ENCODE peak calls at places on chromosomes 11 and 22, in six cellular contexts. K is AG09319; D is PC-3; A is CD8-positive, alpha-beta T cell; V is lower lobe of right lung; O is neural progenitor cell. F is an unnamed sample.

GRCh38 chr11:104462346-104462745 is 298.4 kb upstream of the PDGFD start:
- DNase-seq in K (peak), D (peak), A (no peak), V (no peak), O (no peak), F (no peak)

GRCh38 chr22:47568700-47569099 is 806.2 kb downstream of the TBC1D22A start:
- DNase-seq in K (no peak), D (no peak), A (peak), V (no peak), O (no peak), F (no peak)

GRCh38 chr11:27582686-27583085 is 76.1 kb upstream of the LIN7C start:
- DNase-seq in K (no peak), D (no peak), A (no peak), V (no peak), O (no peak), F (no peak)

GRCh38 chr11:26806209-26806608 is 84.3 kb upstream of the SLC5A12 start:
- DNase-seq in K (no peak), D (no peak), A (no peak), V (no peak), O (no peak), F (peak)

GRCh38 chr22:44441401-44442185 is 56.4 kb downstream of the RTL6 start:
- DNase-seq in K (no peak), D (no peak), A (no peak), V (no peak), O (no peak), F (no peak)

GRCh38 chr11:31802990-31803812 is 7.9 kb downstream of the PAX6 start:
- DNase-seq in K (no peak), D (no peak), A (peak), V (no peak), O (peak), F (no peak)

GRCh38 chr22:41540006-41540315 is 4.3 kb downstream of the POLR3H start:
- DNase-seq in K (no peak), D (no peak), A (no peak), V (no peak), O (no peak), F (no peak)

GRCh38 chr22:47593911-47594311 is 831.5 kb downstream of the TBC1D22A start:
- DNase-seq in K (no peak), D (no peak), A (peak), V (no peak), O (no peak), F (no peak)

GRCh38 chr22:19037282-19038163 is 84.7 kb downstream of the DGCR2 start:
- DNase-seq in K (no peak), D (no peak), A (no peak), V (peak), O (no peak), F (no peak)

GRCh38 chr11:11620251-11620965 is 1.4 kb downstream of the GALNT18 start:
- DNase-seq in K (no peak), D (peak), A (no peak), V (peak), O (peak), F (no peak)

GRCh38 chr11:63508745-63509144 is 2.9 kb downstream of the LGALS12 start:
- DNase-seq in K (no peak), D (no peak), A (no peak), V (no peak), O (no peak), F (no peak)

GRCh38 chr11:63510360-63511130 is 4.7 kb downstream of the LGALS12 start:
- DNase-seq in K (peak), D (no peak), A (no peak), V (peak), O (peak), F (no peak)

GRCh38 chr11:63505857-63506528 is at the start of gene LGALS12:
- DNase-seq in K (no peak), D (no peak), A (no peak), V (peak), O (no peak), F (no peak)

GRCh38 chr11:63504933-63505586 is 824 bp upstream of the LGALS12 start:
- DNase-seq in K (no peak), D (no peak), A (no peak), V (no peak), O (no peak), F (no peak)

GRCh38 chr11:63508009-63508408 is 2.1 kb downstream of the LGALS12 start:
- DNase-seq in K (no peak), D (peak), A (no peak), V (no peak), O (peak), F (no peak)
- TF ChIP-seq CTCF in K (peak), D (peak), A (no peak), V (peak), O (peak), F (peak)

GRCh38 chr11:25734592-25735211 is 597.2 kb upstream of the ANO3 start:
- DNase-seq in K (no peak), D (peak), A (no peak), V (no peak), O (peak), F (no peak)
- TF ChIP-seq CTCF in K (peak), D (peak), A (no peak), V (peak), O (peak), F (no peak)

DNA sequence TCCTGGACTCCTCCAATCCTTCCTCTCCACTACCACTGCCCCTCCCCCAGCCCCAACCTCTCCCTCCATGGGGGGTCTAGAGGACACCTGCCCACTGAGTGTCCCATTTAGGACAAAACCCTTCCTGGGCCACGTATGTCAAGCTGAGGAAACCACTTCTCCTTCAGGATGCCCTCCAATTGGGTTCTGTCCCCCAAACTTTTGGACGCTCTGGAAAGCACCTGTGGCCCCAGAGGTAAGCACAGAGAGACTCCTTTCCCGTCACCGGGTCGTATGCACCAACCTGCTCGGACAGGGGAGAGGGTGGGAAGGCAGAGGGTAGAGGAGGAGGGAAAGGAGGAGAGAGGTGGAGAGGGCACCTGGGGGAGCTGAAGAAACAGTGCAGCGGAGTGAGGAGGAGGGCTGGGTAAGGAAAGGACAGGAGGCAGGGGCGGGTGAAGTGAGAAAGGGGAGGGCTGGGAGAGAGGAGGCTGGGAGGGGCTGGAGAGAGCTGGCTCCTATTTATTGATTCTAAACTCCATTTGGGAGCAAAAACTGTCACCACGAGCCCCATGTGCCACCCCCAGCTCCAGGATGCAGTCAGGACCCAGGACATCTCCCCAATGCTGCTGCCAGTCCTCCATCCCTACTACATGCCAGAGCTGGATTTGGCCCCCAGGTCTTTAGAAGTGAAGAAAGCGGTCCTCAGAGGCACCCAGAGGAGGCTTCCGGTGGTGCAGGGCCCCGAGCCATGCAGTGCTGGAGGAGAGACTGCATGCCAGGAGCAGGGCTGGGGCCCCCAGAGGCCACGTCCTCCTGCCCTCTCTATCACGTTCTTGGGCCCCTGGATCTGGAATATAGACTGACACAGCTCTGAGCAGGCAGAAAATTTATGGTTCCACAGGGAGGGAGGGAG is 53.6 kb downstream of the SLC22A12 start:
- DNase-seq in K (no peak), D (peak), A (no peak), V (no peak), O (peak), F (no peak)
- TF ChIP-seq CTCF in K (no peak), D (peak), A (no peak), V (no peak), O (peak), F (no peak)

GRCh38 chr11:30445056-30445455 is 122.2 kb downstream of the ARL14EP start:
- DNase-seq in K (no peak), D (no peak), A (no peak), V (no peak), O (peak), F (no peak)
- TF ChIP-seq CTCF in K (no peak), D (no peak), A (no peak), V (no peak), O (peak), F (no peak)

GRCh38 chr11:57596266-57596885 is 1.1 kb upstream of the SERPING1 start:
- DNase-seq in K (no peak), D (no peak), A (no peak), V (no peak), O (no peak), F (no peak)

GRCh38 chr11:57598831-57599155 is 1.3 kb downstream of the SERPING1 start:
- DNase-seq in K (no peak), D (no peak), A (no peak), V (no peak), O (no peak), F (no peak)

GRCh38 chr11:57597461-57597892 is at the start of gene SERPING1:
- DNase-seq in K (no peak), D (no peak), A (no peak), V (peak), O (no peak), F (no peak)

GRCh38 chr11:57599381-57599780 is 1.9 kb downstream of the SERPING1 start:
- DNase-seq in K (no peak), D (no peak), A (no peak), V (no peak), O (no peak), F (no peak)

GRCh38 chr11:57597971-57598830 is 716 bp downstream of the SERPING1 start:
- DNase-seq in K (peak), D (no peak), A (no peak), V (peak), O (peak), F (no peak)
- TF ChIP-seq CTCF in K (no peak), D (no peak), A (no peak), V (no peak), O (no peak), F (no peak)

DNA sequence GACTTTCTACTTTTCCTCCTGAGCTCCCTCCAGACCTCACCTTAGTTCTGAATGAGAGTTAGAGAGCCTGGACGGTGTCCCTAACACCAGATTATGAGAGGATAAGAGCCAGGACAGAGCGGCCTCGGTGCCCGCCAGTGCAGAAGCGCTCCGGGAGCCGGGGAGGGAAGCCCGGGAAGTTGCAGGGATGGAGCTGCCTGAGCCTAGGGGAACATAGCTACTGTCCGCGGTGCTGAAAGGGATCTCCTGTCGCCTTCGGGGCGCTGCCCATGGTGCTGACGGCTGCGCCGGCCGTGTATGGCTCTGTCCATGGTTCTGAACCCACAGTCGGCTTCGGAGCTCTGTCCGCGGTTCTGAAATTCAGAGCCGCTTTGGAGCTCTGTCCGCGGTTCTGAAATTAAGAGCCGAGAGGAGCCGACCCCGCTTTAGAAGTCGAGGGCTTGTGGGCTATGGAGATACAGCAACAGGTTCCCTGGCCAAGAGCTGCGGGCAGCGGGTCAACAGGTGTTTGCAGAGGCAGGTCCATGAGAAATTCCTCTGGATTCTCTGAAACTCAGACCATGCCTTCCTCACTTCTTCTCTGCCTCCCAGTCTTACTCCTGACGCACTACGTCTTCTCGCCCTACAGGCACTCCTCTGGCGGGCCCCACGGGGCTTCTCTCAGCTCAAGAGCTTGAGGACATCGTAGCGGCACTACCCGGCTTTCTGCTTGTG is 814 bp downstream of the NPAS4 start:
- DNase-seq in K (peak), D (peak), A (peak), V (peak), O (peak), F (peak)
- TF ChIP-seq CTCF in K (no peak), D (no peak), A (no peak), V (no peak), O (no peak), F (no peak)

GRCh38 chr22:33920927-33921575 is 775 bp upstream of the LARGE1 start:
- DNase-seq in K (peak), D (peak), A (peak), V (peak), O (peak), F (peak)

GRCh38 chr22:33918676-33919590 is 1.3 kb downstream of the LARGE1 start:
- DNase-seq in K (no peak), D (no peak), A (no peak), V (no peak), O (no peak), F (no peak)

GRCh38 chr22:33914699-33915098 is 5.6 kb downstream of the LARGE1 start:
- DNase-seq in K (no peak), D (no peak), A (no peak), V (no peak), O (no peak), F (no peak)

GRCh38 chr22:33919591-33920501 is at the start of gene LARGE1:
- DNase-seq in K (no peak), D (no peak), A (no peak), V (peak), O (peak), F (no peak)

DNA sequence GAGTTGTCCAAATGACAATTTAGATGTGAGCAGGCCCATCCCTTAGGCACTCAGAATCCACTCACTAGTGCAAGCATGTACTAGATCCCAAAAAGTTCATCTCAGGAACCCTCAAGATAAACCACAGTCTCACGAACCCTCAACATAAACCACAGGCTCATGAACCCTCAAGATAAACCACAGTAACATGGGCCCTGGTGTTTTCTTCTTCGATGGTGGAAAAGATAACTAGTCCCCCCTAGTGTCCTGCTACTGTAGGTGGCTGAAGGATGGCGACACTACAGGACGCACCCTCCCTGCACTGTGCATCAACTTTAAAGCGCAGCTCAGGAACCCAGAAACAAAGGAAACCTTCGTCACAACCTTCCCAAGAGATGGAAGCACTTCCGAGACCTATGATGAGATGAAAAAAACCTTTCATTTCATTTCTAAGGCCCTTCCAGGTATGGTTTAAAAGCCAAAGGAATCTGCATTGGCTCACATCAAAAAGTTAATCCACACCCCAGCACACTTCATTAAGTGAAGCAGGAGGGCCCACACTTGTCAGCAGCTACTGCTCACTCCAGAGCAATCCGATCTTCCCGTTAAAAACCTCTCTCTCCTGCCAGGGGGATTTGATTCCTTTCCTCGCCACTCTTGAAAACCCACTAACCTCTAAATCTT is 2.4 kb downstream of the LARGE1 start:
- DNase-seq in K (no peak), D (no peak), A (no peak), V (no peak), O (peak), F (no peak)
- TF ChIP-seq CTCF in K (peak), D (no peak), A (no peak), V (peak), O (peak), F (peak)